ENCODE peak calls at places on chromosomes 11 and 22, in eight cellular contexts. S is GM20000; G is NB4; A is stromal cell of bone marrow; C is thoracic aorta; O is activated naive CD4-positive, alpha-beta T cell treated with anti-CD3 and anti-CD28 coated beads, Interleukin-2, amount 10 ng/mL, durations not matched to agents 7 days and 5 days; Q is T-helper 2 cell; N is NCI-H1092 treated with DMSO at 0.1 percent for 48 hours. E is an unnamed sample.

GRCh38 chr11:105144887-105145286 is 5.3 kb upstream of the CARD18 start:
- DNase-seq in S (no peak), G (no peak), A (peak), C (no peak), O (no peak), Q (no peak), N (no peak), E (no peak)

GRCh38 chr11:40202569-40202968 is 1256.9 kb downstream of the LRRC4C start:
- DNase-seq in S (no peak), G (no peak), A (no peak), C (no peak), O (no peak), Q (no peak), N (no peak), E (no peak)

GRCh38 chr11:7495997-7496545 is 10.8 kb downstream of the OLFML1 start:
- DNase-seq in S (peak), G (peak), A (no peak), C (no peak), O (no peak), Q (no peak), N (no peak), E (no peak)

GRCh38 chr11:124746621-124747243 is 5.3 kb downstream of the VSIG2 start:
- DNase-seq in S (peak), G (peak), A (peak), C (no peak), O (peak), Q (peak), N (peak), E (peak)

GRCh38 chr22:20241579-20242392 is 26.3 kb downstream of the RTN4R start:
- DNase-seq in S (no peak), G (peak), A (no peak), C (no peak), O (no peak), Q (no peak), N (no peak), E (peak)

GRCh38 chr11:61695917-61696316 is 15.7 kb downstream of the DAGLA start:
- DNase-seq in S (peak), G (peak), A (peak), C (peak), O (peak), Q (peak), N (no peak), E (peak)

GRCh38 chr11:4041731-4042391 is 52.7 kb upstream of the RRM1 start:
- DNase-seq in S (no peak), G (no peak), A (peak), C (no peak), O (no peak), Q (no peak), N (no peak), E (no peak)

GRCh38 chr11:16775604-16776283 is 37.3 kb downstream of the C11orf58 start:
- DNase-seq in S (no peak), G (no peak), A (no peak), C (no peak), O (no peak), Q (no peak), N (no peak), E (no peak)

GRCh38 chr11:118353084-118353710 is 6.2 kb upstream of the UBE4A start:
- DNase-seq in S (no peak), G (peak), A (no peak), C (no peak), O (no peak), Q (no peak), N (peak), E (no peak)

GRCh38 chr11:86118201-86118600 is 49.3 kb upstream of the PICALM start:
- DNase-seq in S (no peak), G (no peak), A (no peak), C (no peak), O (no peak), Q (no peak), N (no peak), E (no peak)

GRCh38 chr11:133403900-133404299 is 128.4 kb downstream of the OPCML start:
- DNase-seq in S (no peak), G (peak), A (no peak), C (no peak), O (no peak), Q (no peak), N (peak), E (peak)

GRCh38 chr11:108872781-108873291 is 208.0 kb downstream of the DDX10 start:
- DNase-seq in S (no peak), G (no peak), A (no peak), C (no peak), O (no peak), Q (no peak), N (no peak), E (no peak)

GRCh38 chr11:78211565-78211964 is 22.8 kb downstream of the USP35 start:
- DNase-seq in S (no peak), G (no peak), A (no peak), C (no peak), O (no peak), Q (no peak), N (no peak), E (no peak)

GRCh38 chr11:11987503-11988022 is 20.9 kb downstream of the DKK3 start:
- DNase-seq in S (no peak), G (no peak), A (no peak), C (no peak), O (no peak), Q (no peak), N (no peak), E (no peak)

GRCh38 chr11:19938051-19938856 is 222.0 kb downstream of the DBX1 start:
- DNase-seq in S (peak), G (peak), A (no peak), C (no peak), O (peak), Q (no peak), N (peak), E (peak)

GRCh38 chr11:1081601-1082311 is 7.1 kb downstream of the MUC2 start:
- DNase-seq in S (no peak), G (no peak), A (no peak), C (no peak), O (no peak), Q (no peak), N (no peak), E (no peak)

GRCh38 chr11:124644426-124645280 is 22.0 kb downstream of the TBRG1 start:
- DNase-seq in S (peak), G (peak), A (peak), C (no peak), O (peak), Q (no peak), N (peak), E (peak)

GRCh38 chr11:76599041-76600013 is 71.2 kb downstream of the LRRC32 start:
- DNase-seq in S (no peak), G (no peak), A (no peak), C (no peak), O (no peak), Q (no peak), N (no peak), E (peak)

GRCh38 chr11:34302046-34302921 is 55.5 kb downstream of the ABTB2 start:
- DNase-seq in S (peak), G (peak), A (peak), C (no peak), O (no peak), Q (no peak), N (no peak), E (peak)

GRCh38 chr22:26367402-26368245 is 61.4 kb upstream of the ASPHD2 start:
- DNase-seq in S (peak), G (peak), A (no peak), C (no peak), O (peak), Q (peak), N (peak), E (peak)

GRCh38 chr11:77411717-77412441 is 62.0 kb downstream of the PAK1 start:
- DNase-seq in S (peak), G (peak), A (peak), C (peak), O (peak), Q (peak), N (peak), E (peak)

GRCh38 chr11:125091247-125091876 is 20.1 kb downstream of the TMEM218 start:
- DNase-seq in S (peak), G (peak), A (no peak), C (no peak), O (no peak), Q (no peak), N (peak), E (peak)

GRCh38 chr11:64874841-64875240 is 3.6 kb downstream of the EHD1 start:
- DNase-seq in S (no peak), G (no peak), A (no peak), C (no peak), O (no peak), Q (no peak), N (no peak), E (no peak)

GRCh38 chr11:57792060-57792541 is 30.5 kb downstream of the CTNND1 start:
- DNase-seq in S (peak), G (peak), A (peak), C (peak), O (peak), Q (peak), N (no peak), E (no peak)

GRCh38 chr22:44217346-44217745 is 36.6 kb downstream of the PARVG start:
- DNase-seq in S (peak), G (no peak), A (no peak), C (no peak), O (no peak), Q (no peak), N (no peak), E (no peak)

GRCh38 chr11:73233704-73234402 is 15.8 kb downstream of the P2RY2 start:
- DNase-seq in S (no peak), G (no peak), A (no peak), C (no peak), O (no peak), Q (no peak), N (no peak), E (no peak)

GRCh38 chr22:29369460-29369859 is 18.9 kb downstream of the AP1B1 start:
- DNase-seq in S (no peak), G (peak), A (peak), C (no peak), O (no peak), Q (no peak), N (no peak), E (peak)

GRCh38 chr11:2779499-2779980 is 79.7 kb upstream of the KCNQ1OT1 start:
- DNase-seq in S (no peak), G (no peak), A (no peak), C (no peak), O (peak), Q (no peak), N (no peak), E (no peak)

GRCh38 chr11:126284829-126285228 is 1.9 kb downstream of the TIRAP start:
- DNase-seq in S (peak), G (peak), A (peak), C (peak), O (peak), Q (peak), N (peak), E (no peak)

GRCh38 chr11:128956401-128957203 is 13.9 kb upstream of the TP53AIP1 start:
- DNase-seq in S (peak), G (peak), A (peak), C (no peak), O (no peak), Q (no peak), N (peak), E (peak)

GRCh38 chr11:132549001-132549400 is 983.3 kb downstream of the OPCML start:
- DNase-seq in S (no peak), G (no peak), A (no peak), C (no peak), O (no peak), Q (no peak), N (no peak), E (no peak)

GRCh38 chr11:134862168-134862567 is 450.1 kb upstream of the B3GAT1 start:
- DNase-seq in S (no peak), G (no peak), A (no peak), C (no peak), O (no peak), Q (no peak), N (no peak), E (no peak)

GRCh38 chr22:47064016-47064415 is 301.6 kb downstream of the TBC1D22A start:
- DNase-seq in S (no peak), G (no peak), A (no peak), C (no peak), O (no peak), Q (no peak), N (no peak), E (no peak)

GRCh38 chr11:123505546-123506299 is 75.7 kb downstream of the GRAMD1B start:
- DNase-seq in S (no peak), G (no peak), A (no peak), C (no peak), O (no peak), Q (no peak), N (peak), E (peak)

GRCh38 chr11:75631086-75631694 is 37.6 kb downstream of the MAP6 start:
- DNase-seq in S (no peak), G (no peak), A (no peak), C (no peak), O (no peak), Q (no peak), N (no peak), E (no peak)

GRCh38 chr11:7892751-7893356 is 38.2 kb downstream of the OR10A6 start:
- DNase-seq in S (peak), G (peak), A (peak), C (no peak), O (no peak), Q (no peak), N (peak), E (peak)

E was measured in ELF-1.